ENCODE peak calls at places on chromosomes 3 and 15, in eight cellular contexts. L is OCI-LY7, Q is cardiac fibroblast, V is HL-60, K is DMS153, R is nucleus accumbens, F is Right ventricle myocardium superior, B is activated T-cell treated with anti-CD3 and anti-CD28 coated beads for 24 hours. G is an unnamed sample.

GRCh38 chr3:18372786-18373405 is 52.2 kb downstream of the SATB1 start:
- DNase-seq in L (no peak), Q (no peak), V (no peak), K (no peak), R (no peak), F (no peak), B (no peak), G (no peak)

GRCh38 chr3:178201714-178202113 is 334.5 kb upstream of the KCNMB2 start:
- DNase-seq in L (no peak), Q (no peak), V (no peak), K (no peak), R (no peak), F (no peak), B (no peak), G (no peak)

GRCh38 chr3:157938154-157938774 is 168.0 kb downstream of the SHOX2 start:
- DNase-seq in L (no peak), Q (peak), V (no peak), K (no peak), R (no peak), F (no peak), B (no peak), G (no peak)

GRCh38 chr3:114848087-114848486 is 299.0 kb downstream of the ZBTB20 start:
- DNase-seq in L (no peak), Q (no peak), V (no peak), K (no peak), R (peak), F (peak), B (no peak), G (no peak)

GRCh38 chr15:73683624-73684536 is at the start of gene CD276:
- DNase-seq in L (no peak), Q (peak), V (no peak), K (no peak), R (peak), F (peak), B (no peak), G (peak)

GRCh38 chr3:101854608-101855304 is 5.4 kb downstream of the NFKBIZ start:
- DNase-seq in L (no peak), Q (peak), V (no peak), K (no peak), R (no peak), F (no peak), B (no peak), G (no peak)

GRCh38 chr3:12891985-12892839 is 50.8 kb upstream of the RPL32 start:
- DNase-seq in L (peak), Q (peak), V (no peak), K (peak), R (peak), F (peak), B (peak), G (peak)

GRCh38 chr15:69478259-69478687 is 25.7 kb downstream of the RPLP1 start:
- DNase-seq in L (peak), Q (peak), V (peak), K (peak), R (peak), F (peak), B (no peak), G (no peak)

GRCh38 chr3:157042226-157042625 is 117.7 kb downstream of the CCNL1 start:
- DNase-seq in L (no peak), Q (peak), V (no peak), K (no peak), R (no peak), F (no peak), B (no peak), G (no peak)

GRCh38 chr3:33144433-33144832 is 30.6 kb downstream of the CRTAP start:
- DNase-seq in L (peak), Q (no peak), V (no peak), K (no peak), R (no peak), F (no peak), B (peak), G (no peak)

GRCh38 chr3:58180940-58181587 is 29.7 kb downstream of the DNASE1L3 start:
- DNase-seq in L (no peak), Q (no peak), V (no peak), K (no peak), R (no peak), F (no peak), B (no peak), G (no peak)

GRCh38 chr15:80188293-80188692 is 35.5 kb downstream of the FAH start:
- DNase-seq in L (no peak), Q (no peak), V (no peak), K (no peak), R (no peak), F (no peak), B (no peak), G (no peak)

G was measured in T1000.